ENCODE peak calls at places on chromosomes 5 and 9, in ten cellular contexts. L is K562, Z is esophagus squamous epithelium, J is body of pancreas, H is sigmoid colon, R is heart left ventricle, Y is stomach, S is HCT116, M is lower leg skin, Q is endothelial cell of umbilical vein. E is an unnamed sample.
A peak's percentile ranks its signal among the peaks of the same experiment; 100 is the strongest.

GRCh38 chr5:135190345-135191083 is 156.5 kb upstream of the PITX1 start:
- DNase-seq in Z (no peak), Q (no peak), L (no peak), R (no peak), J (no peak), M (no peak), S (no peak), Y (no peak), H (no peak), E (no peak)

GRCh38 chr9:8963882-8964281 is 1164.3 kb upstream of the DMAC1 start:
- DNase-seq in R (no peak), Z (no peak), J (no peak), Q (no peak), Y (no peak), L (no peak), S (no peak), M (no peak), H (no peak), E (no peak)

GRCh38 chr5:160419458-160420330 is 813 bp upstream of the SLU7 start:
- DNase-seq in L (no peak), Q (no peak), Z (no peak), J (no peak), R (no peak), M (no peak), Y (no peak), S (no peak), H (no peak), E (no peak)

GRCh38 chr9:78521680-78522079 is 224.8 kb downstream of the PSAT1 start:
- DNase-seq in S (no peak), L (no peak), Z (no peak), Q (no peak), R (no peak), J (no peak), H (no peak), M (no peak), Y (no peak), E (no peak)

GRCh38 chr9:22307013-22307711 is 139.5 kb upstream of the DMRTA1 start:
- DNase-seq in J (peak; percentile 63), Y (peak; percentile 29), S (peak; percentile 54), M (no peak), R (no peak), Q (peak; percentile 54), Z (no peak), H (no peak), L (no peak), E (no peak)

GRCh38 chr5:74394924-74395880 is 245.3 kb downstream of the ENC1 start:
- DNase-seq in H (no peak), Y (no peak), M (peak; percentile 78), J (peak; percentile 31), Z (no peak), Q (no peak), L (no peak), S (no peak), R (no peak), E (no peak)

GRCh38 chr5:177419045-177419444 is 7.4 kb upstream of the GRK6 start:
- DNase-seq in Z (no peak), R (no peak), H (no peak), L (no peak), Y (no peak), S (no peak), Q (no peak), M (no peak), J (no peak), E (no peak)

GRCh38 chr9:130866474-130866965 is 30.1 kb downstream of the QRFP start:
- DNase-seq in Y (peak; percentile 82), L (no peak), H (peak; percentile 82), M (no peak), Z (no peak), J (peak; percentile 90), R (no peak), Q (peak; percentile 84), S (peak; percentile 92), E (peak; percentile 51)

GRCh38 chr5:125348221-125348692 is 601.8 kb upstream of the ZNF608 start:
- DNase-seq in M (no peak), S (no peak), Q (no peak), J (peak; percentile 13), H (no peak), Z (no peak), L (no peak), R (no peak), Y (no peak), E (no peak)

GRCh38 chr9:2655411-2655901 is 33.9 kb downstream of the VLDLR start:
- DNase-seq in S (no peak), L (no peak), Y (no peak), M (no peak), J (no peak), R (no peak), Q (peak; percentile 77), H (no peak), Z (no peak), E (peak; percentile 53)

GRCh38 chr9:13330396-13331004 is 51.0 kb upstream of the MPDZ start:
- DNase-seq in J (peak; percentile 4), Q (peak; percentile 91), L (no peak), Z (no peak), Y (no peak), R (peak; percentile 55), S (no peak), H (no peak), M (no peak), E (no peak)

GRCh38 chr9:134381671-134382505 is 55.6 kb downstream of the RXRA start:
- DNase-seq in Z (no peak), S (no peak), H (no peak), J (peak; percentile 47), M (no peak), R (peak; percentile 84), Y (no peak), L (peak; percentile 62), Q (peak; percentile 42), E (peak; percentile 64)

GRCh38 chr5:151406322-151406947 is 41.0 kb upstream of the SLC36A1 start:
- DNase-seq in Z (no peak), Q (no peak), S (peak; percentile 26), J (no peak), R (no peak), M (no peak), L (peak; percentile 32), H (no peak), Y (no peak), E (no peak)

GRCh38 chr5:108747111-108748009 is at the start of gene FER:
- DNase-seq in Q (peak; percentile 73), H (no peak), L (peak; percentile 39), J (peak; percentile 68), M (no peak), R (no peak), Z (no peak), S (peak; percentile 75), Y (no peak), E (no peak)

GRCh38 chr5:43039468-43040286 is 442 bp downstream of the ANXA2R start:
- DNase-seq in Y (peak; percentile 51), M (peak; percentile 94), S (peak; percentile 56), J (peak; percentile 53), R (peak; percentile 86), Q (peak; percentile 83), H (peak; percentile 86), L (peak; percentile 30), Z (no peak), E (peak; percentile 86)

GRCh38 chr9:37079370-37080164 is 40.8 kb upstream of the ZCCHC7 start:
- DNase-seq in Z (peak; percentile 67), J (peak; percentile 96), L (peak; percentile 86), R (peak; percentile 95), Y (peak; percentile 94), M (peak; percentile 98), Q (peak; percentile 93), H (peak; percentile 96), S (peak; percentile 90), E (peak; percentile 98)
- TF ChIP-seq POLR2A in Z (no peak), J (peak; percentile 95), L (peak; percentile 81), R (no peak), Y (peak; percentile 49), M (no peak), Q (no peak), H (peak; percentile 57), S (no peak), E (peak; percentile 79)

DNA sequence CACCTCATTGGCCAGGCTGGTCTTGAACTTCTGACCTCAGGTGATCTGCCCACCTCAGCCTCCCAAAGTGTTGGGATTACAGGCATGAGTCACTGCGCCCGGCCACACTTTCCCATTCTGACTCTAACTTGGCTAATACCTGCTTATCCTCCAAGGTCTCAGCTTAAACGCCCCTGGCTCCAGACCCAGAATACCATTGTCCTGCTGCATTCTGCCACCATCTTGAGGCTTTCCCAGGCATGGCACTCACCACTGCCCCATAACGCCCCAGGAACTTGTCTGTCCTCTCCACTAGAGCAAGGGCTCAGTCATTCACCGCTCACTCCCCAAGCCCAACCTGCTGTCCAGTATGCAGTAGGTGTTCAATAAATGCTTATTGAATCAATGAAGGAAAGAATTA is 39.8 kb downstream of the CAMK2A start:
- DNase-seq in L (no peak), R (peak; percentile 14), Q (no peak), Y (no peak), S (no peak), Z (no peak), M (no peak), J (no peak), H (no peak), E (no peak)
- TF ChIP-seq CTCF in L (no peak), R (no peak), Q (no peak), Y (no peak), S (no peak), Z (no peak), M (no peak), J (no peak), H (no peak), E (no peak)

DNA sequence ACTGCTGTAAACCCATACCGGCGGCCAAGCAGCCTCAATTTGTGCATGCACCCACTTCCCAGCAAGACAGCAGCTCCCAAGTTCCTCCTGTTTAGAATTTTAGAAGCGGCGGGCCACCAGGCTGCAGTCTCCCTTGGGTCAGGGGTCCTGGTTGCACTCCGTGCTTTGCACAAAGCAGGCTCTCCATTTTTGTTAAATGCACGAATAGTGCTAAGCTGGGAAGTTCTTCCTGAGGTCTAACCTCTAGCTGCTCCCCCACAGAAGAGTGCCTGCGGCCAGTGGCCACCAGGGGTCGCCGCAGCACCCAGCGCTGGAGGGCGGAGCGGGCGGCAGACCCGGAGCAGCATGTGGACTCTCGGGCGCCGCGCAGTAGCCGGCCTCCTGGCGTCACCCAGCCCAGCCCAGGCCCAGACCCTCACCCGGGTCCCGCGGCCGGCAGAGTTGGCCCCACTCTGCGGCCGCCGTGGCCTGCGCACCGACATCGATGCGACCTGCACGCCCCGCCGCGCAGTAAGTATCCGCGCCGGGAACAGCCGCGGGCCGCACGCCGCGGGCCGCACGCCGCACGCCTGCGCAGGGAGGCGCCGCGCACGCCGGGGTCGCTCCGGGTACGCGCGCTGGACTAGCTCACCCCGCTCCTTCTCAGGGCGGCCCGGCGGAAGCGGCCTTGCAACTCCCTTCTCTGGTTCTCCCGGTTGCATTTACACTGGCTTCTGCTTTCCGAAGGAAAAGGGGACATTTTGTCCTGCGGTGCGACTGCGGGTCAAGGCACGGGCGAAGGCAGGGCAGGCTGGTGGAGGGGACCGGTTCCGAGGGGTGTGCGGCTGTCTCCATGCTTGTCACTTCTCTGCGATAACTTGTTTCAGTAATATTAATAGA is at the start of gene FXN:
- DNase-seq in Y (peak; percentile 85), H (peak; percentile 90), S (peak; percentile 56), Q (peak; percentile 85), J (peak; percentile 80), R (peak; percentile 93), Z (peak; percentile 6), L (peak; percentile 85), M (peak; percentile 95), E (peak; percentile 91)
- TF ChIP-seq POLR2A in Y (no peak), H (no peak), S (peak; percentile 61), Q (peak; percentile 52), J (peak; percentile 58), R (no peak), Z (no peak), L (peak; percentile 67), M (no peak), E (peak; percentile 25)

DNA sequence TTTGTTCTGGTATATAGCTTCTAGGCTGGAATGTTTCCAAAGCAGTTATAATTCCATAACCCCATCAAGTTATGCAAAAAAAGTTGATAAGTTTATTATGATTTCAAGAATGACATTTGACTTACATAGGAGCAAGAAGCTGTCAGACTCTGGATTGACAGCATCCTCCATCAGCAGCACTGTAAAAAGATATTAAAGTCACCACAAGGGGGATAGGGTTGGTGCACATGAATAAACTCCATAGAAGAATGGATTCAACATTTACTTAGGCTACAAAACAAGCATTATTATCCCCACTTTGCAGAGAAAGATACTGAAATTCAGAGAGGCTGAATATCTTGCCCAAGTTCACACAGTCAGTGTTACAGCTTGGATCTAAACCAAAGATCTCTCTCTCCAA is 208.9 kb upstream of the SLC30A5 start:
- DNase-seq in Z (no peak), Y (no peak), R (no peak), S (peak; percentile 7), Q (peak; percentile 5), L (peak; percentile 23), J (no peak), M (no peak), H (no peak), E (no peak)
- TF ChIP-seq CTCF in Z (peak; percentile 45), Y (peak; percentile 10), R (peak; percentile 14), S (peak; percentile 63), Q (peak; percentile 1), L (peak; percentile 33), J (no peak), M (no peak), H (no peak), E (peak; percentile 22)

E was measured in Peyer's patch.